ENCODE peak calls at places on chromosomes 11 and 22, in eight cellular contexts. L is body of pancreas, H is nephron progenitor cell, C is endothelial cell, P is B cell, N is Calu3, X is adrenal gland, J is pancreas. O is an unnamed sample.

GRCh38 chr11:120931057-120931779 is 92.7 kb upstream of the TBCEL start:
- DNase-seq in L (no peak), H (no peak), C (no peak), P (no peak), N (no peak), X (no peak), J (no peak), O (no peak)

GRCh38 chr11:8263109-8263768 is 439 bp downstream of the LMO1 start:
- DNase-seq in L (no peak), H (peak; percentile 59), C (peak; percentile 23), P (peak; percentile 90), N (no peak), X (peak; percentile 44), J (peak; percentile 66), O (no peak)

GRCh38 chr11:335779-336665 is 15.4 kb upstream of the IFITM3 start:
- DNase-seq in L (no peak), H (no peak), C (no peak), P (no peak), N (no peak), X (peak; percentile 66), J (no peak), O (peak; percentile 28)

GRCh38 chr22:27576413-27576812 is 225.1 kb downstream of the MN1 start:
- DNase-seq in L (no peak), H (no peak), C (no peak), P (no peak), N (no peak), X (no peak), J (no peak), O (no peak)

GRCh38 chr11:67400942-67401494 is 640 bp downstream of the PPP1CA start:
- DNase-seq in L (no peak), H (no peak), C (no peak), P (peak; percentile 61), N (no peak), X (no peak), J (no peak), O (no peak)

GRCh38 chr11:93579187-93579773 is 36.1 kb upstream of the SMCO4 start:
- DNase-seq in L (no peak), H (no peak), C (no peak), P (no peak), N (no peak), X (no peak), J (no peak), O (no peak)

GRCh38 chr11:6569706-6570105 is 33.7 kb downstream of the RRP8 start:
- DNase-seq in L (no peak), H (no peak), C (no peak), P (no peak), N (no peak), X (no peak), J (no peak), O (no peak)

GRCh38 chr11:67370351-67371076 is 2.9 kb downstream of the CLCF1 start:
- DNase-seq in L (no peak), H (peak; percentile 45), C (no peak), P (no peak), N (no peak), X (no peak), J (no peak), O (no peak)

GRCh38 chr11:31943056-31943780 is 132.1 kb upstream of the PAX6 start:
- DNase-seq in L (no peak), H (no peak), C (no peak), P (no peak), N (no peak), X (no peak), J (no peak), O (no peak)

GRCh38 chr11:62497132-62497915 is 49.3 kb downstream of the AHNAK start:
- DNase-seq in L (no peak), H (no peak), C (no peak), P (no peak), N (peak; percentile 62), X (no peak), J (no peak), O (peak; percentile 63)
- TF ChIP-seq CTCF in L (no peak), H (no peak), C (peak; percentile 23), P (peak; percentile 21), N (peak; percentile 69), X (peak; percentile 15), J (no peak), O (peak; percentile 57)

DNA sequence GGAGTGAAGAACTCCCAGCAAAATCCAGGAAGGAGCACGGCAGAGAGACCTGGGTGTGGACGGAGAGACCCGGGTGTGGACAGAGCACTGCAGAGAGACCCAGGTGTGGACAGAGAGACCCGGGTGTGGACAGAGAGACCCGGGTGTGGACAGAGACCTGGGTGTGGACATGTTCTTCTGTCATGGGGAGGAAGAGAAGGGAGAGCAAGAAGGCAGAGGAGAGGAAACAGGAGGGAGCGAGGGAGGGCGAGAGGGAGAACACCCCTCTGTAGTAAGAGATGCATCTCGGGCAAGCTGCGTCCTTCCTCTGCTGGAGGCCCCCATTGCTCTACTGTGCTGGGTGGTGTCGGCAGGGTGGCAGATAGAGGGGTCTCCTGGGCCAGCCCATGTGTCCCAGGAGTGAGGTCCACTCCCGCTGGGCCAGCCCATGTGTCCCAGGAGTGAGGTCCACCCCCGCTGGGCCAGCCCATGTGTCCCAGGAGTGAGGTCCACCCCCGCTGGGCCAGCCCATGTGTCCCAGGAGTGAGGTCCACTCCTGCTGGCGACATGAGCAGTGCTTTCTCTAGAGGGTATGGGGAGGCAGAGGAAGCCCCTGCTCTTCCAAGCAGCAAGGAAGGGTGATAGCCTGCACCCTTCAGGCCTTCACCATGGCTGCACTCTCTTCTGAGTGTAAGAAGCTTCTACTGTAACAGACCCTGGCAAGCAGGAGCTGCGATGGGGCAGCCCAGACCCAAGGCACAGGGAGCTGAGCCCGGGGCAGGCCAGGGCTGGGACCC is 934.2 kb downstream of the BRD1 start:
- DNase-seq in L (no peak), H (no peak), C (no peak), P (no peak), N (no peak), X (peak; percentile 11), J (no peak), O (no peak)
- TF ChIP-seq CTCF in L (no peak), H (no peak), C (no peak), P (no peak), N (no peak), X (no peak), J (no peak), O (no peak)

GRCh38 chr22:29112680-29113079 is 39.8 kb downstream of the KREMEN1 start:
- DNase-seq in L (no peak), H (no peak), C (no peak), P (no peak), N (no peak), X (no peak), J (no peak), O (no peak)

GRCh38 chr22:29109853-29110252 is 37.0 kb downstream of the KREMEN1 start:
- DNase-seq in L (no peak), H (no peak), C (no peak), P (no peak), N (no peak), X (no peak), J (no peak), O (no peak)

GRCh38 chr22:29113329-29113728 is 40.5 kb downstream of the KREMEN1 start:
- DNase-seq in L (no peak), H (no peak), C (no peak), P (no peak), N (no peak), X (no peak), J (no peak), O (no peak)

GRCh38 chr22:29110946-29111345 is 38.1 kb downstream of the KREMEN1 start:
- DNase-seq in L (no peak), H (no peak), C (no peak), P (no peak), N (no peak), X (no peak), J (no peak), O (no peak)

DNA sequence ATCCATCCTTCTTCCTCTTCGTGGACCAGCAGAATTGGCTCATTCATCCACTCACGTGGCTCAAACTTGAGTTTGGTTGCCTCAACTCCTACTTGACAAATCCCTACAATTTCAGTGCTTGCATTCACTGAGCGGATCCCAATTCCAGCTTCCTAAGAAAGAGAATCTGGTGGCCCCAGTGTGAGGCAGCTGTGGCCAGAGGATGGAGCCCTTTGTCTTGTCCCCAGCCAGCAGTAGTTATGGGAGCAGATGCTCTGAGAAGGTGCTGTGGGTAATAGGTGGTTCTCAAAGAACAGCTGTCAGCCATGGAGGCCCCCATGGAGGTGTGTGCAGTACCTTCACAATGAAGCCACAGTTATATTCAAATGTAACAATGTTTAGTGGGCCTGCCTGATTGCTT is 39.3 kb downstream of the KREMEN1 start:
- DNase-seq in L (no peak), H (no peak), C (no peak), P (no peak), N (no peak), X (no peak), J (no peak), O (peak; percentile 39)
- TF ChIP-seq CTCF in L (no peak), H (no peak), C (no peak), P (no peak), N (no peak), X (no peak), J (no peak), O (no peak)

GRCh38 chr22:43669190-43669589 is 142.9 kb downstream of the EFCAB6 start:
- DNase-seq in L (no peak), H (no peak), C (no peak), P (no peak), N (no peak), X (no peak), J (no peak), O (no peak)
- TF ChIP-seq CTCF in L (no peak), H (no peak), C (no peak), P (no peak), N (no peak), X (no peak), J (no peak), O (no peak)

DNA sequence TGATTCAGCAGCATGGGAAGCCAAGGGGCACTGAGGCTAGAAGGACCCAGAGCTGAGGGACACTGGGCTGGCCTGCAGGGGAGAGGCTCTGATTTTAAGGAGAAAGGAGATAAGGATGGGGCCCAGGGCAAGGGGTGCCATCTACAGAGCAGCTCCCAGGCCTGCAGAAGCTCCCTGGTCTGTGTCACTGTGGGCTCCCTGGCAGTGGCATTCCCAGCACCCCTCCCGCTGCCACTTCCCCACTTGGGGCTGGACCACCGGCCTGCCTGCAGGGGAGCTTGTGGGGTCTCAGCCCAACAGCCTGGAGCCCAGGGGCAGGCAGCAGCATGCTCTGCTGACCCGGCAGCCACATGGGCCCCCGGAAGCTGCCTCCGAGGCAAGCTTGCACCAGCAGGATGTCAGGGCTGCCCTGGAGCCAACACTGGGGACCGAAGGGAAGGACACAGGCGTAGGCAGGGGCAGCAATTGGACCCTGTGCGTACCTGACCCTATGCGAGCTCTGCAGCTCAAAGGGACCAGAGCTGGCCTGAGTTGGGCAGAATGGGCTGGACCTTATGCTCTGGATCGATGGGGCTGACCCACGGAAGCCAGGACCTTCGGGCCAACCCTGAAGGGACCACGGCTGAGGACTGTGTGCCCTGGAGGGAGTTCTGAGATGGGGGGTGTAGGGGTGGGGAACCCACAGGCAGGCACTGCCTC is 35.4 kb upstream of the WNT7B start:
- DNase-seq in L (no peak), H (no peak), C (no peak), P (no peak), N (no peak), X (peak; percentile 62), J (peak; percentile 65), O (no peak)
- TF ChIP-seq CTCF in L (no peak), H (no peak), C (no peak), P (no peak), N (no peak), X (no peak), J (no peak), O (no peak)

DNA sequence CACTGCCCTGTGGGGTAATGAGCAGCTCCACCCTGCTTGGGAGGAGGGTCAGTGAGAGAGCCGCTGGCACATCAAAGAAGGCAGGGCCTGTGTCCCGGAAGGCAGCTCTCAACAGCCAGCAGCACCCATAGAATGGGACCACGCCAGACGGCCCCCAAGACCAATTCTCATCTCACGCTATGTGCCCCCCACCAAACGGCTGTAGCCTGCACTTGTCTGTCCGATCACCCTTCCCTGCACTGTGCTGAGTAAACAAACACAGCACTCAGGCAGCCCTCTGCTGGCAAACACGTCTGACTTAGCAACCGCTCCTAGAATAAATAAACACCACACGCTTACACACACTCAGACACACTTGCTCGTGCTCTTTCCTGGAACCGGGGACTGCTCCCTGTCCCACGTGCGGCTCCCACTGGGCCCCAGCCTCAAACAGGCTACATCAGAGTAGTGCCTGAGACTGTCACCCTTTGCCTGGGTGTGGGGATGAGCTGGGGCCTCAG is 53.2 kb upstream of the CDON start:
- DNase-seq in L (peak; percentile 82), H (peak; percentile 38), C (peak; percentile 34), P (no peak), N (peak; percentile 65), X (peak; percentile 75), J (peak; percentile 72), O (no peak)
- TF ChIP-seq CTCF in L (no peak), H (no peak), C (no peak), P (no peak), N (no peak), X (no peak), J (no peak), O (no peak)